ENCODE peak calls at places on chromosomes 11 and 22, in eight cellular contexts. One of them, this sample, is unnamed.

GRCh38 chr11:73652856-73653559 is 6.6 kb downstream of the PLEKHB1 start:
- DNase-seq in heart right ventricle: no peak
- DNase-seq in K562: no peak
- DNase-seq in HS-5: no peak
- DNase-seq in astrocyte of the hippocampus: no peak
- DNase-seq in activated CD4-positive, CD25-positive, alpha-beta regulatory T cell: no peak
- DNase-seq in stimulated activated CD4-positive, alpha-beta T cell treated with anti-CD3 and anti-CD28 coated beads, TNF-alpha, amount 100 ng/mL, for 24 hours: no peak
- DNase-seq in astrocyte of the spinal cord: no peak
- DNase-seq in this sample: no peak

GRCh38 chr22:24954856-24955255 is 2.3 kb downstream of the KIAA1671 start:
- DNase-seq in astrocyte of the spinal cord: no peak
- DNase-seq in stimulated activated CD4-positive, alpha-beta T cell treated with anti-CD3 and anti-CD28 coated beads, TNF-alpha, amount 100 ng/mL, for 24 hours: no peak
- DNase-seq in activated CD4-positive, CD25-positive, alpha-beta regulatory T cell: no peak
- DNase-seq in HS-5: no peak
- DNase-seq in astrocyte of the hippocampus: no peak
- DNase-seq in K562: no peak
- DNase-seq in heart right ventricle: no peak
- DNase-seq in this sample: no peak

GRCh38 chr11:22797081-22797480 is 32.5 kb downstream of the SVIP start:
- DNase-seq in astrocyte of the hippocampus: no peak
- DNase-seq in astrocyte of the spinal cord: no peak
- DNase-seq in HS-5: no peak
- DNase-seq in K562: no peak
- DNase-seq in activated CD4-positive, CD25-positive, alpha-beta regulatory T cell: no peak
- DNase-seq in heart right ventricle: no peak
- DNase-seq in stimulated activated CD4-positive, alpha-beta T cell treated with anti-CD3 and anti-CD28 coated beads, TNF-alpha, amount 100 ng/mL, for 24 hours: no peak
- DNase-seq in this sample: peak

GRCh38 chr11:67265633-67266423 is 445 bp upstream of the GRK2 start:
- DNase-seq in astrocyte of the spinal cord: no peak
- DNase-seq in heart right ventricle: peak
- DNase-seq in astrocyte of the hippocampus: peak
- DNase-seq in stimulated activated CD4-positive, alpha-beta T cell treated with anti-CD3 and anti-CD28 coated beads, TNF-alpha, amount 100 ng/mL, for 24 hours: no peak
- DNase-seq in HS-5: no peak
- DNase-seq in activated CD4-positive, CD25-positive, alpha-beta regulatory T cell: peak
- DNase-seq in K562: no peak
- DNase-seq in this sample: peak

GRCh38 chr11:59614277-59615131 is 1.1 kb downstream of the OSBP start:
- DNase-seq in HS-5: no peak
- DNase-seq in activated CD4-positive, CD25-positive, alpha-beta regulatory T cell: no peak
- DNase-seq in K562: no peak
- DNase-seq in astrocyte of the hippocampus: no peak
- DNase-seq in stimulated activated CD4-positive, alpha-beta T cell treated with anti-CD3 and anti-CD28 coated beads, TNF-alpha, amount 100 ng/mL, for 24 hours: no peak
- DNase-seq in heart right ventricle: no peak
- DNase-seq in astrocyte of the spinal cord: no peak
- DNase-seq in this sample: peak

GRCh38 chr11:29249713-29250112 is 767.1 kb downstream of the KCNA4 start:
- DNase-seq in astrocyte of the hippocampus: no peak
- DNase-seq in K562: no peak
- DNase-seq in astrocyte of the spinal cord: no peak
- DNase-seq in activated CD4-positive, CD25-positive, alpha-beta regulatory T cell: no peak
- DNase-seq in HS-5: no peak
- DNase-seq in heart right ventricle: no peak
- DNase-seq in stimulated activated CD4-positive, alpha-beta T cell treated with anti-CD3 and anti-CD28 coated beads, TNF-alpha, amount 100 ng/mL, for 24 hours: no peak
- DNase-seq in this sample: no peak

GRCh38 chr22:28810839-28811491 is 10.6 kb upstream of the XBP1 start:
- DNase-seq in activated CD4-positive, CD25-positive, alpha-beta regulatory T cell: no peak
- DNase-seq in astrocyte of the hippocampus: no peak
- DNase-seq in K562: no peak
- DNase-seq in astrocyte of the spinal cord: no peak
- DNase-seq in heart right ventricle: no peak
- DNase-seq in stimulated activated CD4-positive, alpha-beta T cell treated with anti-CD3 and anti-CD28 coated beads, TNF-alpha, amount 100 ng/mL, for 24 hours: no peak
- DNase-seq in HS-5: no peak
- DNase-seq in this sample: no peak

GRCh38 chr22:19576460-19577421 is 52.5 kb upstream of the CLDN5 start:
- DNase-seq in HS-5: peak
- DNase-seq in astrocyte of the hippocampus: peak
- DNase-seq in heart right ventricle: peak
- DNase-seq in astrocyte of the spinal cord: peak
- DNase-seq in K562: peak
- DNase-seq in stimulated activated CD4-positive, alpha-beta T cell treated with anti-CD3 and anti-CD28 coated beads, TNF-alpha, amount 100 ng/mL, for 24 hours: peak
- DNase-seq in activated CD4-positive, CD25-positive, alpha-beta regulatory T cell: peak
- DNase-seq in this sample: no peak

GRCh38 chr22:44901301-44901700 is 108.5 kb downstream of the PHF21B start:
- DNase-seq in activated CD4-positive, CD25-positive, alpha-beta regulatory T cell: no peak
- DNase-seq in astrocyte of the hippocampus: peak
- DNase-seq in K562: no peak
- DNase-seq in astrocyte of the spinal cord: no peak
- DNase-seq in heart right ventricle: no peak
- DNase-seq in HS-5: no peak
- DNase-seq in stimulated activated CD4-positive, alpha-beta T cell treated with anti-CD3 and anti-CD28 coated beads, TNF-alpha, amount 100 ng/mL, for 24 hours: no peak
- DNase-seq in this sample: no peak

GRCh38 chr22:17795143-17795542 is 20.9 kb upstream of the BID start:
- DNase-seq in astrocyte of the spinal cord: no peak
- DNase-seq in astrocyte of the hippocampus: no peak
- DNase-seq in HS-5: no peak
- DNase-seq in activated CD4-positive, CD25-positive, alpha-beta regulatory T cell: no peak
- DNase-seq in K562: no peak
- DNase-seq in heart right ventricle: no peak
- DNase-seq in stimulated activated CD4-positive, alpha-beta T cell treated with anti-CD3 and anti-CD28 coated beads, TNF-alpha, amount 100 ng/mL, for 24 hours: no peak
- DNase-seq in this sample: no peak

GRCh38 chr11:115581871-115582639 is 77.8 kb upstream of the CADM1 start:
- DNase-seq in activated CD4-positive, CD25-positive, alpha-beta regulatory T cell: no peak
- DNase-seq in astrocyte of the hippocampus: peak
- DNase-seq in K562: no peak
- DNase-seq in astrocyte of the spinal cord: peak
- DNase-seq in heart right ventricle: no peak
- DNase-seq in stimulated activated CD4-positive, alpha-beta T cell treated with anti-CD3 and anti-CD28 coated beads, TNF-alpha, amount 100 ng/mL, for 24 hours: no peak
- DNase-seq in HS-5: no peak
- DNase-seq in this sample: no peak

GRCh38 chr22:17587631-17588030 is 24.3 kb downstream of the SLC25A18 start:
- DNase-seq in stimulated activated CD4-positive, alpha-beta T cell treated with anti-CD3 and anti-CD28 coated beads, TNF-alpha, amount 100 ng/mL, for 24 hours: no peak
- DNase-seq in K562: no peak
- DNase-seq in heart right ventricle: no peak
- DNase-seq in astrocyte of the spinal cord: no peak
- DNase-seq in astrocyte of the hippocampus: no peak
- DNase-seq in HS-5: no peak
- DNase-seq in activated CD4-positive, CD25-positive, alpha-beta regulatory T cell: no peak
- DNase-seq in this sample: no peak

GRCh38 chr11:120482149-120482548 is 29.4 kb upstream of the GRIK4 start:
- DNase-seq in HS-5: no peak
- DNase-seq in astrocyte of the hippocampus: no peak
- DNase-seq in stimulated activated CD4-positive, alpha-beta T cell treated with anti-CD3 and anti-CD28 coated beads, TNF-alpha, amount 100 ng/mL, for 24 hours: no peak
- DNase-seq in activated CD4-positive, CD25-positive, alpha-beta regulatory T cell: no peak
- DNase-seq in K562: no peak
- DNase-seq in astrocyte of the spinal cord: no peak
- DNase-seq in heart right ventricle: no peak
- DNase-seq in this sample: peak

GRCh38 chr22:31578171-31578570 is 81.8 kb downstream of the SFI1 start:
- DNase-seq in astrocyte of the spinal cord: no peak
- DNase-seq in heart right ventricle: no peak
- DNase-seq in stimulated activated CD4-positive, alpha-beta T cell treated with anti-CD3 and anti-CD28 coated beads, TNF-alpha, amount 100 ng/mL, for 24 hours: no peak
- DNase-seq in HS-5: no peak
- DNase-seq in astrocyte of the hippocampus: no peak
- DNase-seq in K562: no peak
- DNase-seq in activated CD4-positive, CD25-positive, alpha-beta regulatory T cell: no peak
- DNase-seq in this sample: no peak

GRCh38 chr22:48758905-48759875 is 1068.5 kb downstream of the BRD1 start:
- DNase-seq in K562: no peak
- DNase-seq in astrocyte of the hippocampus: no peak
- DNase-seq in HS-5: no peak
- DNase-seq in activated CD4-positive, CD25-positive, alpha-beta regulatory T cell: no peak
- DNase-seq in astrocyte of the spinal cord: no peak
- DNase-seq in stimulated activated CD4-positive, alpha-beta T cell treated with anti-CD3 and anti-CD28 coated beads, TNF-alpha, amount 100 ng/mL, for 24 hours: no peak
- DNase-seq in heart right ventricle: no peak
- DNase-seq in this sample: no peak

GRCh38 chr11:57353461-57354251 is 15.5 kb downstream of the P2RX3 start:
- DNase-seq in astrocyte of the hippocampus: no peak
- DNase-seq in activated CD4-positive, CD25-positive, alpha-beta regulatory T cell: no peak
- DNase-seq in K562: no peak
- DNase-seq in stimulated activated CD4-positive, alpha-beta T cell treated with anti-CD3 and anti-CD28 coated beads, TNF-alpha, amount 100 ng/mL, for 24 hours: no peak
- DNase-seq in HS-5: no peak
- DNase-seq in astrocyte of the spinal cord: no peak
- DNase-seq in heart right ventricle: no peak
- DNase-seq in this sample: no peak

GRCh38 chr11:2240834-2241233 is 29.6 kb downstream of the ASCL2 start:
- DNase-seq in heart right ventricle: no peak
- DNase-seq in stimulated activated CD4-positive, alpha-beta T cell treated with anti-CD3 and anti-CD28 coated beads, TNF-alpha, amount 100 ng/mL, for 24 hours: no peak
- DNase-seq in HS-5: no peak
- DNase-seq in astrocyte of the spinal cord: no peak
- DNase-seq in astrocyte of the hippocampus: no peak
- DNase-seq in K562: no peak
- DNase-seq in activated CD4-positive, CD25-positive, alpha-beta regulatory T cell: no peak
- DNase-seq in this sample: no peak

GRCh38 chr11:32792111-32792947 is 2.1 kb downstream of the CCDC73 start:
- DNase-seq in activated CD4-positive, CD25-positive, alpha-beta regulatory T cell: no peak
- DNase-seq in astrocyte of the spinal cord: no peak
- DNase-seq in heart right ventricle: no peak
- DNase-seq in HS-5: no peak
- DNase-seq in stimulated activated CD4-positive, alpha-beta T cell treated with anti-CD3 and anti-CD28 coated beads, TNF-alpha, amount 100 ng/mL, for 24 hours: no peak
- DNase-seq in astrocyte of the hippocampus: no peak
- DNase-seq in K562: no peak
- DNase-seq in this sample: no peak

GRCh38 chr11:100095809-100096208 is 591.3 kb upstream of the ARHGAP42 start:
- DNase-seq in K562: no peak
- DNase-seq in astrocyte of the hippocampus: no peak
- DNase-seq in heart right ventricle: no peak
- DNase-seq in activated CD4-positive, CD25-positive, alpha-beta regulatory T cell: no peak
- DNase-seq in astrocyte of the spinal cord: no peak
- DNase-seq in HS-5: no peak
- DNase-seq in stimulated activated CD4-positive, alpha-beta T cell treated with anti-CD3 and anti-CD28 coated beads, TNF-alpha, amount 100 ng/mL, for 24 hours: no peak
- DNase-seq in this sample: no peak

This sample was measured in putamen.